ENCODE peak calls at places on chromosomes 16 and 17, in six cellular contexts. O, E, D, X, S and N are unnamed samples.

GRCh38 chr16:85370881-85371651 is 242.1 kb upstream of the GSE1 start:
- DNase-seq in O (no peak), X (peak; percentile 35), D (no peak), E (no peak), S (no peak), N (peak; percentile 83)

GRCh38 chr16:83599789-83600462 is 207.9 kb upstream of the HSBP1 start:
- DNase-seq in E (no peak), D (no peak), S (no peak), O (no peak), X (no peak), N (no peak)

GRCh38 chr17:30113213-30113612 is 3.4 kb upstream of the NSRP1 start:
- DNase-seq in O (no peak), D (no peak), E (no peak), S (peak; percentile 66), X (no peak), N (peak; percentile 79)

GRCh38 chr17:42675984-42676423 is 790 bp downstream of the PLEKHH3 start:
- DNase-seq in E (no peak), S (no peak), X (no peak), D (peak; percentile 56), O (no peak), N (peak; percentile 77)

GRCh38 chr17:6420173-6420641 is 14.7 kb downstream of the AIPL1 start:
- DNase-seq in S (no peak), E (no peak), X (no peak), D (no peak), O (no peak), N (no peak)

GRCh38 chr16:9898121-9898520 is 284.1 kb downstream of the GRIN2A start:
- DNase-seq in O (no peak), S (no peak), D (no peak), E (no peak), X (no peak), N (no peak)

GRCh38 chr17:68006797-68007196 is 10.5 kb upstream of the C17orf58 start:
- DNase-seq in S (no peak), O (no peak), D (no peak), X (no peak), E (no peak), N (no peak)

GRCh38 chr16:25264599-25264998 is 7.0 kb upstream of the ZKSCAN2 start:
- DNase-seq in S (no peak), E (no peak), O (no peak), D (no peak), X (no peak), N (no peak)

GRCh38 chr16:80689487-80689886 is 114.9 kb downstream of the CDYL2 start:
- DNase-seq in D (no peak), E (no peak), S (no peak), X (no peak), O (no peak), N (no peak)

GRCh38 chr17:79628861-79629547 is 18.2 kb upstream of the RBFOX3 start:
- DNase-seq in O (no peak), S (no peak), D (no peak), X (no peak), E (no peak), N (no peak)

GRCh38 chr17:38725066-38725465 is 5.1 kb upstream of the CISD3 start:
- DNase-seq in E (no peak), X (no peak), S (no peak), O (no peak), D (no peak), N (no peak)

GRCh38 chr16:11796227-11797165 is 562 bp downstream of the ZC3H7A start:
- DNase-seq in E (no peak), D (peak; percentile 73), O (peak; percentile 53), X (no peak), S (no peak), N (peak; percentile 68)

GRCh38 chr16:53434436-53435065 is at the start of gene RBL2:
- DNase-seq in S (no peak), E (no peak), O (peak; percentile 72), X (peak; percentile 30), D (peak; percentile 10), N (peak; percentile 89)

GRCh38 chr17:1958134-1958881 is 66.8 kb downstream of the RTN4RL1 start:
- DNase-seq in X (no peak), E (no peak), O (no peak), D (no peak), S (no peak), N (no peak)

GRCh38 chr17:65182233-65182632 is 45.1 kb downstream of the RGS9 start:
- DNase-seq in S (no peak), D (no peak), O (no peak), X (no peak), E (no peak), N (no peak)

GRCh38 chr16:25838724-25839186 is 147.0 kb downstream of the HS3ST4 start:
- DNase-seq in D (peak; percentile 10), S (no peak), X (no peak), E (peak; percentile 13), O (no peak), N (peak; percentile 7)

GRCh38 chr16:88939814-88940195 is 37.2 kb downstream of the CBFA2T3 start:
- DNase-seq in S (no peak), X (no peak), D (peak; percentile 64), O (no peak), E (no peak), N (no peak)

GRCh38 chr17:47317119-47317518 is 6.6 kb upstream of the EFCAB13 start:
- DNase-seq in D (no peak), X (no peak), S (no peak), O (no peak), E (no peak), N (no peak)

GRCh38 chr16:61581417-61582046 is 454.7 kb downstream of the CDH8 start:
- DNase-seq in S (no peak), D (no peak), O (no peak), E (no peak), X (no peak), N (no peak)

DNA sequence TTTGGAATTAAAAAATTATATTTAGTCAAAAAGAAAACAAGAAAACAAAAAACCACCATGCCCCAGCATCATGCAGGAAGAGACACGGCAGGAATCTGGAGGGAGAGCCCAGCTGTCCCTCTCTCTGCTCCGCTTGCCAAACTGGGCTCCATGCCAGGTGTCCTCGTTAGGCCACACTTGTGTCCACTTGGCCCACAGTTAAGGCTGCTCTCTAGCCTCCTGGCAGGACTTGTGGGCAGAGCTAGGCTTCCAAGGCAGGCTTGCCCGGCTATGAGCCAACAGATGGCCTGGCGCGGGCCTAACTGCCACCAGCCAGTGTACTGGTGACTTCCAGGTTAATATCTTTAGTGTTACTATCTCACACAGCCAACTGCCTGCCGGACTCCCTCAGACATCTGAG is 10.6 kb downstream of the ATP6V0D1 start:
- DNase-seq in S (no peak), E (no peak), O (peak; percentile 29), D (peak; percentile 89), X (no peak), N (no peak)
- H3K27ac ChIP-seq in S (no peak overlapping the region), E (no peak overlapping the region), O (no peak overlapping the region), D (peak overlapping the region; percentile 17), X (no peak overlapping the region), N (no peak overlapping the region)

GRCh38 chr17:50055055-50055425 is 870 bp upstream of the ITGA3 start:
- DNase-seq in S (peak; percentile 76), X (no peak), D (no peak), O (peak; percentile 45), E (no peak), N (peak; percentile 87)
- H3K27ac ChIP-seq in S (peak overlapping the region; percentile 100), X (peak overlapping the region; percentile 98), D (peak overlapping the region; percentile 89), O (peak overlapping the region; percentile 95), E (no peak overlapping the region), N (peak overlapping the region; percentile 98)

DNA sequence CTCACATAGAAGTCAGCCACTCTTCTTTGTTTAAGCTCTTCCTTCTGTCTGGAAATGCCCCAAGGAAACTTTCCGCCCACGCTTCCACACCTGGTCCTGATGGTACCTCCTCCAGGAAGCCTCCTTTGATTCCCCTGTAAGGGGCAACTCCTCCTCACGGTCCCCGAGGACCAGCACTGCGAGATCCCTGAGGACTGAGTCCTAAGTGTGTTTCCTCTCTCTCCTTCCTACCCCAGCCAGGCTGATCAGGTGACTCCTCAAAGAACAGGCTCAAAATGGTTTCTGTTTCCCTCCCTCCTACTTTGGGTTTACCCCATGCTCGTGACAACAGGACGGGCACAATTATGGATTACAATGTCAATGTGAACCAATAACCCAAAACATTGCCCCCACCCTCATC is 63.0 kb upstream of the MED9 start:
- DNase-seq in X (no peak), E (no peak), D (no peak), S (no peak), O (no peak), N (no peak)
- H3K27ac ChIP-seq in X (no peak overlapping the region), E (peak overlapping the region; percentile 84), D (peak overlapping the region; percentile 76), S (peak overlapping the region; percentile 90), O (no peak overlapping the region), N (no peak overlapping the region)

DNA sequence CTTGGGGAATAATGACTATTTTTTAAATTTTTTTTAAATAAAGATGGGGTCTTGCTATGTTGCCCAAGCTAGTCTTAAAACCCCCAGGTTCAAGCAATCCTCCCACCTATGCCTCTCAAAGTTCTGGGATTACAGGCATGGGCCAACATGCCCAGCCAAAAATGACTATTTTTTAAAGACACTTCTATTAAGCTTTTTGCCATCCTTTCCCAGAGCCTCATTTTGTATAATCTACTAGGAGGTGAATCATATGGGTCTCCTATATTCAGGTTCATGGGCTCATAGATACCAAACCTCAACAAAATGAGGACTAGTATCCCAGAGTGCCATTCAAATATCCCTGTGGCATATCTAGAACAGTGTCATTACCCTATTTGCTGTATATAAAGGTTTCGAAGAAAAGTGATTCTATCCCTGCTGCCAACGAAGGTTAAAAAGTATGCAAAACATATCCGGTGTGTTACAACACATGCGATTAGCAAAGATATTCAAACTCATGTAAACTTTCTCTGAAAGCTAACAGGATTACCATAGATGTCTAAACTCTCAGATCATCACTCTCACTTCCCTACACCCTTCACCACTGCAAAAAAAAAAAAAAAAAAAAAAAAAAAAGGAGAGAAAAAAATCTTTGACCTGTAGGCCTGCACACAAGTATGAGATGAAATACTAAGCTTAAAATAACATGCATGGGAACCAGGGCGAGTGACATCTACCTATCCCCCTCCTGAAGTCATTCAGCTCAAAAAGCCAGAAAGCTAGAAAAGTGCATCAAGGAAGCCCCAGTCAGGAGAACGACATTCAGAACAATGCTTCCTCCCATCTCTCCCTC is 23.5 kb downstream of the XPO6 start:
- DNase-seq in D (no peak), O (no peak), E (no peak), S (no peak), X (no peak), N (no peak)
- H3K27ac ChIP-seq in D (peak overlapping the region; percentile 85), O (peak overlapping the region; percentile 47), E (peak overlapping the region; percentile 80), S (no peak overlapping the region), X (no peak overlapping the region), N (peak overlapping the region; percentile 43)

DNA sequence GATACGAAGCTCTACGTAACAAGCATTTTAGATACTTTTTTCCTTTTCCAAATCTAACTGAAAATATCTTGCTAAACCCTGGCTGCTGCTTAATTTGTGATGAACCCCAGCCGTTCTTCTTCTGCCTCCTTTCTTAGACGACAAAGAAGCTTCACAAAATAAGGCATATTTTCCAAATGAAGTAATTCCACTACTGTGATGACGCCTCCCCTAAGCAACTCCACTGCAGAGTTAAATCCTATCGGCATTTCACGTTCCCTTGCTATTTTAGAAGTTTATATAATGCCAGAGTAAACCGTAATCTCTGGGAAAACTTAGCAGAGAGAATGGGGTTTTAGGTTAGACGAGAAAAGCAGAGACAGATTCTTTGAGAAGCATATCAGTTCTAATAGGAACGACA is 683.1 kb upstream of the SALL1 start:
- DNase-seq in X (no peak), D (peak; percentile 8), O (no peak), S (no peak), E (peak; percentile 36), N (no peak)
- H3K27ac ChIP-seq in X (no peak overlapping the region), D (peak overlapping the region; percentile 14), O (peak overlapping the region; percentile 54), S (no peak overlapping the region), E (peak overlapping the region; percentile 23), N (peak overlapping the region; percentile 33)